ENCODE peak calls at places on chromosome 18, in ten cellular contexts. One of them, this sample, is unnamed. For H3K4me1, the result is how much of the 10 kb centered on the place peaks cover.

GRCh38 chr18:70578480-70578879 is 289.6 kb downstream of the SOCS6 start:
- DNase-seq in CD4-positive, alpha-beta memory T cell: no peak
- DNase-seq in astrocyte: no peak
- DNase-seq in SJSA1: no peak
- DNase-seq in mesenchymal stem cell: no peak
- DNase-seq in tibial nerve: no peak
- DNase-seq in iPS DF 6.9: no peak
- DNase-seq in cardiac muscle cell: no peak
- DNase-seq in breast epithelium: no peak
- DNase-seq in fibroblast of lung: no peak
- DNase-seq in this sample: no peak

GRCh38 chr18:8341481-8342230 is 267.6 kb upstream of the RAB12 start:
- DNase-seq in astrocyte: peak
- DNase-seq in mesenchymal stem cell: peak
- DNase-seq in iPS DF 6.9: no peak
- DNase-seq in breast epithelium: no peak
- DNase-seq in tibial nerve: no peak
- DNase-seq in CD4-positive, alpha-beta memory T cell: no peak
- DNase-seq in SJSA1: peak
- DNase-seq in fibroblast of lung: peak
- DNase-seq in cardiac muscle cell: peak
- DNase-seq in this sample: no peak

GRCh38 chr18:9066817-9067306 is 35.6 kb upstream of the NDUFV2 start:
- DNase-seq in astrocyte: no peak
- DNase-seq in iPS DF 6.9: no peak
- DNase-seq in cardiac muscle cell: no peak
- DNase-seq in mesenchymal stem cell: no peak
- DNase-seq in breast epithelium: no peak
- DNase-seq in SJSA1: no peak
- DNase-seq in fibroblast of lung: no peak
- DNase-seq in CD4-positive, alpha-beta memory T cell: no peak
- DNase-seq in tibial nerve: no peak
- DNase-seq in this sample: no peak

GRCh38 chr18:56508637-56509036 is 129.8 kb downstream of the TXNL1 start:
- DNase-seq in iPS DF 6.9: no peak
- DNase-seq in fibroblast of lung: no peak
- DNase-seq in breast epithelium: no peak
- DNase-seq in tibial nerve: no peak
- DNase-seq in astrocyte: no peak
- DNase-seq in SJSA1: no peak
- DNase-seq in mesenchymal stem cell: no peak
- DNase-seq in cardiac muscle cell: peak
- DNase-seq in CD4-positive, alpha-beta memory T cell: no peak
- DNase-seq in this sample: no peak

GRCh38 chr18:73897517-73897916 is 250.1 kb downstream of the FBXO15 start:
- DNase-seq in iPS DF 6.9: no peak
- DNase-seq in astrocyte: no peak
- DNase-seq in breast epithelium: no peak
- DNase-seq in cardiac muscle cell: no peak
- DNase-seq in SJSA1: no peak
- DNase-seq in fibroblast of lung: no peak
- DNase-seq in mesenchymal stem cell: no peak
- DNase-seq in tibial nerve: no peak
- DNase-seq in CD4-positive, alpha-beta memory T cell: no peak
- DNase-seq in this sample: no peak

GRCh38 chr18:54151376-54151775 is 73.1 kb downstream of the MBD2 start:
- DNase-seq in breast epithelium: no peak
- DNase-seq in mesenchymal stem cell: no peak
- DNase-seq in fibroblast of lung: no peak
- DNase-seq in SJSA1: no peak
- DNase-seq in tibial nerve: no peak
- DNase-seq in CD4-positive, alpha-beta memory T cell: no peak
- DNase-seq in iPS DF 6.9: no peak
- DNase-seq in cardiac muscle cell: no peak
- DNase-seq in astrocyte: no peak
- DNase-seq in this sample: no peak

GRCh38 chr18:35942661-35943060 is 29.8 kb upstream of the RMP24 start:
- DNase-seq in iPS DF 6.9: no peak
- DNase-seq in fibroblast of lung: no peak
- DNase-seq in tibial nerve: no peak
- DNase-seq in astrocyte: no peak
- DNase-seq in cardiac muscle cell: no peak
- DNase-seq in SJSA1: no peak
- DNase-seq in breast epithelium: no peak
- DNase-seq in CD4-positive, alpha-beta memory T cell: no peak
- DNase-seq in mesenchymal stem cell: no peak
- DNase-seq in this sample: no peak

GRCh38 chr18:26863122-26863879 is 2.2 kb downstream of the AQP4 start:
- DNase-seq in SJSA1: no peak
- DNase-seq in tibial nerve: no peak
- DNase-seq in breast epithelium: peak
- DNase-seq in cardiac muscle cell: peak
- DNase-seq in astrocyte: no peak
- DNase-seq in CD4-positive, alpha-beta memory T cell: no peak
- DNase-seq in mesenchymal stem cell: no peak
- DNase-seq in iPS DF 6.9: peak
- DNase-seq in fibroblast of lung: no peak
- DNase-seq in this sample: peak

GRCh38 chr18:9885170-9886004 is at the start of gene TXNDC2:
- DNase-seq in cardiac muscle cell: peak
- DNase-seq in tibial nerve: no peak
- DNase-seq in SJSA1: no peak
- DNase-seq in astrocyte: no peak
- DNase-seq in breast epithelium: no peak
- DNase-seq in CD4-positive, alpha-beta memory T cell: no peak
- DNase-seq in fibroblast of lung: peak
- DNase-seq in iPS DF 6.9: no peak
- DNase-seq in mesenchymal stem cell: peak
- DNase-seq in this sample: no peak

GRCh38 chr18:58590827-58591226 is 38.1 kb downstream of the ALPK2 start:
- DNase-seq in cardiac muscle cell: peak
- DNase-seq in SJSA1: peak
- DNase-seq in fibroblast of lung: no peak
- DNase-seq in iPS DF 6.9: no peak
- DNase-seq in breast epithelium: no peak
- DNase-seq in mesenchymal stem cell: no peak
- DNase-seq in tibial nerve: no peak
- DNase-seq in CD4-positive, alpha-beta memory T cell: no peak
- DNase-seq in astrocyte: no peak
- DNase-seq in this sample: no peak

GRCh38 chr18:61637905-61638304 is 254.9 kb downstream of the RNF152 start:
- DNase-seq in astrocyte: no peak
- DNase-seq in SJSA1: no peak
- DNase-seq in iPS DF 6.9: no peak
- DNase-seq in breast epithelium: no peak
- DNase-seq in fibroblast of lung: no peak
- DNase-seq in mesenchymal stem cell: no peak
- DNase-seq in cardiac muscle cell: no peak
- DNase-seq in tibial nerve: no peak
- DNase-seq in CD4-positive, alpha-beta memory T cell: no peak
- DNase-seq in this sample: no peak

GRCh38 chr18:49028801-49029506 is 78.2 kb upstream of the SMAD7 start:
- DNase-seq in CD4-positive, alpha-beta memory T cell: no peak
- DNase-seq in fibroblast of lung: no peak
- DNase-seq in breast epithelium: no peak
- DNase-seq in cardiac muscle cell: no peak
- DNase-seq in tibial nerve: no peak
- DNase-seq in astrocyte: no peak
- DNase-seq in mesenchymal stem cell: no peak
- DNase-seq in iPS DF 6.9: no peak
- DNase-seq in SJSA1: no peak
- DNase-seq in this sample: no peak

GRCh38 chr18:22515250-22515649 is 97.5 kb upstream of the CTAGE1 start:
- DNase-seq in mesenchymal stem cell: no peak
- DNase-seq in astrocyte: no peak
- DNase-seq in CD4-positive, alpha-beta memory T cell: no peak
- DNase-seq in fibroblast of lung: no peak
- DNase-seq in breast epithelium: no peak
- DNase-seq in iPS DF 6.9: no peak
- DNase-seq in tibial nerve: no peak
- DNase-seq in SJSA1: no peak
- DNase-seq in cardiac muscle cell: no peak
- DNase-seq in this sample: no peak

GRCh38 chr18:43122955-43123354 is 7.5 kb upstream of the RIT2 start:
- DNase-seq in SJSA1: no peak
- DNase-seq in CD4-positive, alpha-beta memory T cell: no peak
- DNase-seq in tibial nerve: no peak
- DNase-seq in mesenchymal stem cell: no peak
- DNase-seq in astrocyte: no peak
- DNase-seq in breast epithelium: no peak
- DNase-seq in fibroblast of lung: no peak
- DNase-seq in iPS DF 6.9: no peak
- DNase-seq in cardiac muscle cell: no peak
- DNase-seq in this sample: no peak

GRCh38 chr18:659597-659996 is 2.1 kb downstream of the TYMS start:
- DNase-seq in breast epithelium: no peak
- DNase-seq in astrocyte: no peak
- DNase-seq in fibroblast of lung: no peak
- DNase-seq in cardiac muscle cell: no peak
- DNase-seq in iPS DF 6.9: no peak
- DNase-seq in SJSA1: no peak
- DNase-seq in mesenchymal stem cell: no peak
- DNase-seq in CD4-positive, alpha-beta memory T cell: no peak
- DNase-seq in tibial nerve: no peak
- DNase-seq in this sample: no peak

GRCh38 chr18:14971461-14972185 is 223.7 kb downstream of the ANKRD30B start:
- DNase-seq in fibroblast of lung: no peak
- DNase-seq in tibial nerve: no peak
- DNase-seq in CD4-positive, alpha-beta memory T cell: no peak
- DNase-seq in SJSA1: peak
- DNase-seq in cardiac muscle cell: no peak
- DNase-seq in mesenchymal stem cell: no peak
- DNase-seq in breast epithelium: no peak
- DNase-seq in iPS DF 6.9: no peak
- DNase-seq in astrocyte: no peak
- DNase-seq in this sample: no peak

GRCh38 chr18:14974088-14974487 is 226.1 kb downstream of the ANKRD30B start:
- DNase-seq in breast epithelium: no peak
- DNase-seq in iPS DF 6.9: no peak
- DNase-seq in tibial nerve: no peak
- DNase-seq in SJSA1: no peak
- DNase-seq in cardiac muscle cell: no peak
- DNase-seq in astrocyte: no peak
- DNase-seq in fibroblast of lung: no peak
- DNase-seq in mesenchymal stem cell: no peak
- DNase-seq in CD4-positive, alpha-beta memory T cell: no peak
- DNase-seq in this sample: no peak

GRCh38 chr18:14976736-14977430 is 228.9 kb downstream of the ANKRD30B start:
- DNase-seq in CD4-positive, alpha-beta memory T cell: no peak
- DNase-seq in breast epithelium: no peak
- DNase-seq in tibial nerve: no peak
- DNase-seq in mesenchymal stem cell: no peak
- DNase-seq in cardiac muscle cell: no peak
- DNase-seq in iPS DF 6.9: no peak
- DNase-seq in SJSA1: peak
- DNase-seq in astrocyte: no peak
- DNase-seq in fibroblast of lung: no peak
- DNase-seq in this sample: no peak

GRCh38 chr18:14975431-14975830 is 227.5 kb downstream of the ANKRD30B start:
- DNase-seq in iPS DF 6.9: no peak
- DNase-seq in SJSA1: no peak
- DNase-seq in mesenchymal stem cell: no peak
- DNase-seq in cardiac muscle cell: no peak
- DNase-seq in CD4-positive, alpha-beta memory T cell: no peak
- DNase-seq in breast epithelium: no peak
- DNase-seq in astrocyte: no peak
- DNase-seq in fibroblast of lung: no peak
- DNase-seq in tibial nerve: no peak
- DNase-seq in this sample: no peak

DNA sequence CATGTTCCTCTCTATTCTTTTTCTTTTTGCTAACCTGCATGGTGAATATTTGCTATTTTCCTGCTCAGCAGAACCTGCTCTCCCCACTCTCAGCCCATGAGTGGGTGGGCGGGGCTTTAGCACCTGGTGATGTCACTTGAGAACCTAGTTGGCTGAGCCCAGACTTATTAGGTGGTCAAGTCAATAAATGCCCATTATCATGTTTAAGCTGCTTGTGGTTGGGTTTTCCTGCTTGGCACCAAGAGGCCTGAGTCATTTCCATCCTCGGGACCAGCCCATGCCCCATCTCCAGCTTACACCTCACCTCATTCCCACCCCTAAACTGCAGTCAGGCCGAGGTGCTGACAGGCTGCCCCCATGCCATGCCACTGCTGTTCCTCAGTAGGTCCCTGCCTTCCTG is 226.6 kb downstream of the ANKRD30B start:
- DNase-seq in astrocyte: no peak
- DNase-seq in iPS DF 6.9: no peak
- DNase-seq in CD4-positive, alpha-beta memory T cell: no peak
- DNase-seq in tibial nerve: no peak
- DNase-seq in SJSA1: no peak
- DNase-seq in breast epithelium: no peak
- DNase-seq in fibroblast of lung: no peak
- DNase-seq in cardiac muscle cell: no peak
- DNase-seq in mesenchymal stem cell: no peak
- DNase-seq in this sample: no peak
- H3K4me1 ChIP-seq in astrocyte: under half
- H3K4me1 ChIP-seq in iPS DF 6.9: under half
- H3K4me1 ChIP-seq in CD4-positive, alpha-beta memory T cell: under half
- H3K4me1 ChIP-seq in tibial nerve: under half
- H3K4me1 ChIP-seq in SJSA1: under half
- H3K4me1 ChIP-seq in breast epithelium: under half
- H3K4me1 ChIP-seq in fibroblast of lung: under half
- H3K4me1 ChIP-seq in cardiac muscle cell: under half
- H3K4me1 ChIP-seq in mesenchymal stem cell: under half
- H3K4me1 ChIP-seq in this sample: under half

GRCh38 chr18:47981830-47982229 is 51.4 kb upstream of the SMAD2 start:
- DNase-seq in breast epithelium: no peak
- DNase-seq in fibroblast of lung: no peak
- DNase-seq in SJSA1: no peak
- DNase-seq in CD4-positive, alpha-beta memory T cell: no peak
- DNase-seq in mesenchymal stem cell: no peak
- DNase-seq in astrocyte: no peak
- DNase-seq in cardiac muscle cell: no peak
- DNase-seq in iPS DF 6.9: no peak
- DNase-seq in tibial nerve: no peak
- DNase-seq in this sample: no peak
- H3K4me1 ChIP-seq in breast epithelium: under half
- H3K4me1 ChIP-seq in fibroblast of lung: under half
- H3K4me1 ChIP-seq in SJSA1: under half
- H3K4me1 ChIP-seq in CD4-positive, alpha-beta memory T cell: under half
- H3K4me1 ChIP-seq in mesenchymal stem cell: under half
- H3K4me1 ChIP-seq in astrocyte: under half
- H3K4me1 ChIP-seq in cardiac muscle cell: under half
- H3K4me1 ChIP-seq in iPS DF 6.9: under half
- H3K4me1 ChIP-seq in tibial nerve: under half
- H3K4me1 ChIP-seq in this sample: under half

GRCh38 chr18:78716022-78716421 is 263.6 kb upstream of the SALL3 start:
- DNase-seq in SJSA1: no peak
- DNase-seq in astrocyte: no peak
- DNase-seq in tibial nerve: no peak
- DNase-seq in fibroblast of lung: no peak
- DNase-seq in breast epithelium: peak
- DNase-seq in mesenchymal stem cell: no peak
- DNase-seq in cardiac muscle cell: no peak
- DNase-seq in CD4-positive, alpha-beta memory T cell: no peak
- DNase-seq in iPS DF 6.9: no peak
- DNase-seq in this sample: no peak
- H3K4me1 ChIP-seq in SJSA1: under half
- H3K4me1 ChIP-seq in astrocyte: under half
- H3K4me1 ChIP-seq in tibial nerve: under half
- H3K4me1 ChIP-seq in fibroblast of lung: under half
- H3K4me1 ChIP-seq in breast epithelium: under half
- H3K4me1 ChIP-seq in mesenchymal stem cell: under half
- H3K4me1 ChIP-seq in cardiac muscle cell: under half
- H3K4me1 ChIP-seq in CD4-positive, alpha-beta memory T cell: under half
- H3K4me1 ChIP-seq in iPS DF 6.9: under half
- H3K4me1 ChIP-seq in this sample: under half

GRCh38 chr18:23596183-23596582 is 9.9 kb upstream of the NPC1 start:
- DNase-seq in CD4-positive, alpha-beta memory T cell: no peak
- DNase-seq in cardiac muscle cell: no peak
- DNase-seq in SJSA1: no peak
- DNase-seq in tibial nerve: no peak
- DNase-seq in iPS DF 6.9: no peak
- DNase-seq in astrocyte: no peak
- DNase-seq in breast epithelium: no peak
- DNase-seq in fibroblast of lung: no peak
- DNase-seq in mesenchymal stem cell: no peak
- DNase-seq in this sample: no peak
- H3K4me1 ChIP-seq in CD4-positive, alpha-beta memory T cell: under half
- H3K4me1 ChIP-seq in cardiac muscle cell: under half
- H3K4me1 ChIP-seq in SJSA1: under half
- H3K4me1 ChIP-seq in tibial nerve: under half
- H3K4me1 ChIP-seq in iPS DF 6.9: under half
- H3K4me1 ChIP-seq in astrocyte: under half
- H3K4me1 ChIP-seq in breast epithelium: under half
- H3K4me1 ChIP-seq in fibroblast of lung: under half
- H3K4me1 ChIP-seq in mesenchymal stem cell: under half
- H3K4me1 ChIP-seq in this sample: under half

This sample was measured in foreskin keratinocyte.